ENCODE peak calls at places on chromosomes 5 and 9, in six cellular contexts. One of them, this sample, is unnamed.

GRCh38 chr5:61357745-61358144 is 25.7 kb downstream of the ZSWIM6 start:
- DNase-seq in breast epithelium: no peak
- DNase-seq in H1: no peak
- DNase-seq in K562: peak; percentile 11
- DNase-seq in suprapubic skin: no peak
- DNase-seq in sigmoid colon: no peak
- DNase-seq in this sample: no peak

GRCh38 chr5:21919417-21920022 is 933.6 kb downstream of the CDH12 start:
- DNase-seq in breast epithelium: no peak
- DNase-seq in sigmoid colon: no peak
- DNase-seq in suprapubic skin: no peak
- DNase-seq in K562: peak; percentile 12
- DNase-seq in H1: no peak
- DNase-seq in this sample: no peak

GRCh38 chr9:78786794-78787193 is 489.9 kb downstream of the PSAT1 start:
- DNase-seq in breast epithelium: no peak
- DNase-seq in K562: no peak
- DNase-seq in H1: no peak
- DNase-seq in sigmoid colon: no peak
- DNase-seq in suprapubic skin: no peak
- DNase-seq in this sample: no peak

GRCh38 chr9:34267660-34268059 is 61.4 kb downstream of the KIF24 start:
- DNase-seq in breast epithelium: no peak
- DNase-seq in K562: no peak
- DNase-seq in sigmoid colon: no peak
- DNase-seq in H1: no peak
- DNase-seq in suprapubic skin: no peak
- DNase-seq in this sample: no peak

GRCh38 chr5:174707671-174708070 is 16.7 kb upstream of the MSX2 start:
- DNase-seq in sigmoid colon: peak; percentile 25
- DNase-seq in suprapubic skin: no peak
- DNase-seq in H1: no peak
- DNase-seq in K562: no peak
- DNase-seq in breast epithelium: no peak
- DNase-seq in this sample: no peak

GRCh38 chr5:116084231-116084630 is 594 bp upstream of the COMMD10 start:
- DNase-seq in H1: no peak
- DNase-seq in K562: peak; percentile 64
- DNase-seq in breast epithelium: no peak
- DNase-seq in sigmoid colon: no peak
- DNase-seq in suprapubic skin: no peak
- DNase-seq in this sample: no peak

GRCh38 chr5:126363658-126364057 is 59.6 kb upstream of the GRAMD2B start:
- DNase-seq in suprapubic skin: no peak
- DNase-seq in H1: no peak
- DNase-seq in breast epithelium: no peak
- DNase-seq in K562: no peak
- DNase-seq in sigmoid colon: no peak
- DNase-seq in this sample: no peak

GRCh38 chr5:56479701-56480304 is 246.7 kb upstream of the ANKRD55 start:
- DNase-seq in sigmoid colon: no peak
- DNase-seq in H1: no peak
- DNase-seq in breast epithelium: no peak
- DNase-seq in suprapubic skin: no peak
- DNase-seq in K562: no peak
- DNase-seq in this sample: no peak

GRCh38 chr9:98097836-98098235 is 21.2 kb downstream of the TRIM14 start:
- DNase-seq in sigmoid colon: no peak
- DNase-seq in breast epithelium: peak; percentile 67
- DNase-seq in K562: no peak
- DNase-seq in suprapubic skin: peak; percentile 72
- DNase-seq in H1: no peak
- DNase-seq in this sample: no peak

GRCh38 chr9:8268216-8268878 is 468.8 kb upstream of the DMAC1 start:
- DNase-seq in sigmoid colon: no peak
- DNase-seq in suprapubic skin: no peak
- DNase-seq in K562: no peak
- DNase-seq in breast epithelium: no peak
- DNase-seq in H1: no peak
- DNase-seq in this sample: no peak

GRCh38 chr9:93187574-93187973 is 3.6 kb downstream of the WNK2 start:
- DNase-seq in K562: no peak
- DNase-seq in breast epithelium: no peak
- DNase-seq in sigmoid colon: no peak
- DNase-seq in suprapubic skin: no peak
- DNase-seq in H1: no peak
- DNase-seq in this sample: no peak

GRCh38 chr5:56112526-56113121 is 117.9 kb upstream of the IL6ST start:
- DNase-seq in sigmoid colon: no peak
- DNase-seq in suprapubic skin: no peak
- DNase-seq in breast epithelium: no peak
- DNase-seq in K562: no peak
- DNase-seq in H1: no peak
- DNase-seq in this sample: no peak

GRCh38 chr5:72040513-72040912 is 66.8 kb upstream of the MAP1B start:
- DNase-seq in sigmoid colon: no peak
- DNase-seq in suprapubic skin: no peak
- DNase-seq in H1: no peak
- DNase-seq in breast epithelium: no peak
- DNase-seq in K562: no peak
- DNase-seq in this sample: no peak

GRCh38 chr5:124736111-124736813 is 10.2 kb downstream of the ZNF608 start:
- DNase-seq in suprapubic skin: no peak
- DNase-seq in K562: no peak
- DNase-seq in sigmoid colon: no peak
- DNase-seq in H1: no peak
- DNase-seq in breast epithelium: no peak
- DNase-seq in this sample: no peak

GRCh38 chr5:79109527-79110492 is 1.8 kb upstream of the BHMT start:
- DNase-seq in sigmoid colon: no peak
- DNase-seq in H1: no peak
- DNase-seq in breast epithelium: no peak
- DNase-seq in suprapubic skin: no peak
- DNase-seq in K562: peak; percentile 45
- DNase-seq in this sample: no peak

GRCh38 chr9:137114613-137115393 is at the start of gene DPP7:
- DNase-seq in breast epithelium: peak; percentile 42
- DNase-seq in H1: no peak
- DNase-seq in K562: peak; percentile 91
- DNase-seq in suprapubic skin: no peak
- DNase-seq in sigmoid colon: peak; percentile 87
- DNase-seq in this sample: no peak

GRCh38 chr9:84154320-84154719 is 173.7 kb downstream of the RMI1 start:
- DNase-seq in K562: no peak
- DNase-seq in sigmoid colon: no peak
- DNase-seq in H1: no peak
- DNase-seq in breast epithelium: no peak
- DNase-seq in suprapubic skin: no peak
- DNase-seq in this sample: no peak

GRCh38 chr9:106421772-106422171 is 441.2 kb upstream of the ZNF462 start:
- DNase-seq in suprapubic skin: no peak
- DNase-seq in breast epithelium: no peak
- DNase-seq in H1: no peak
- DNase-seq in K562: no peak
- DNase-seq in sigmoid colon: no peak
- DNase-seq in this sample: no peak

GRCh38 chr5:16480144-16480543 is 14.5 kb upstream of the ZNF622 start:
- DNase-seq in H1: no peak
- DNase-seq in sigmoid colon: no peak
- DNase-seq in suprapubic skin: no peak
- DNase-seq in K562: no peak
- DNase-seq in breast epithelium: no peak
- DNase-seq in this sample: no peak

GRCh38 chr9:103707181-103707580 is 386.9 kb upstream of the SMC2 start:
- DNase-seq in K562: no peak
- DNase-seq in suprapubic skin: no peak
- DNase-seq in H1: no peak
- DNase-seq in breast epithelium: no peak
- DNase-seq in sigmoid colon: no peak
- DNase-seq in this sample: no peak

GRCh38 chr9:16343249-16344237 is 526.9 kb downstream of the BNC2 start:
- DNase-seq in sigmoid colon: no peak
- DNase-seq in K562: no peak
- DNase-seq in breast epithelium: no peak
- DNase-seq in suprapubic skin: no peak
- DNase-seq in H1: no peak
- DNase-seq in this sample: no peak

GRCh38 chr9:107523539-107523938 is 34.0 kb upstream of the KLF4 start:
- DNase-seq in K562: no peak
- DNase-seq in H1: no peak
- DNase-seq in breast epithelium: no peak
- DNase-seq in suprapubic skin: no peak
- DNase-seq in sigmoid colon: no peak
- DNase-seq in this sample: no peak

GRCh38 chr9:76576344-76576743 is 117.4 kb downstream of the GCNT1 start:
- DNase-seq in suprapubic skin: no peak
- DNase-seq in sigmoid colon: peak; percentile 68
- DNase-seq in breast epithelium: no peak
- DNase-seq in H1: peak; percentile 9
- DNase-seq in K562: no peak
- DNase-seq in this sample: no peak

GRCh38 chr9:130601100-130601499 is 21.7 kb downstream of the FUBP3 start:
- DNase-seq in H1: no peak
- DNase-seq in sigmoid colon: no peak
- DNase-seq in suprapubic skin: no peak
- DNase-seq in breast epithelium: no peak
- DNase-seq in K562: no peak
- DNase-seq in this sample: no peak

GRCh38 chr5:99105216-99105615 is 176.4 kb upstream of the CHD1 start:
- DNase-seq in breast epithelium: no peak
- DNase-seq in K562: no peak
- DNase-seq in sigmoid colon: no peak
- DNase-seq in H1: no peak
- DNase-seq in suprapubic skin: no peak
- DNase-seq in this sample: no peak

GRCh38 chr5:39014544-39014943 is 59.7 kb downstream of the RICTOR start:
- DNase-seq in suprapubic skin: no peak
- DNase-seq in K562: no peak
- DNase-seq in breast epithelium: no peak
- DNase-seq in H1: no peak
- DNase-seq in sigmoid colon: no peak
- DNase-seq in this sample: no peak

GRCh38 chr9:115117999-115118470 is at the start of gene TNC:
- DNase-seq in sigmoid colon: peak; percentile 94
- DNase-seq in suprapubic skin: no peak
- DNase-seq in H1: no peak
- DNase-seq in K562: no peak
- DNase-seq in breast epithelium: peak; percentile 57
- DNase-seq in this sample: no peak

GRCh38 chr5:24225051-24225450 is 419.7 kb downstream of the CDH10 start:
- DNase-seq in suprapubic skin: no peak
- DNase-seq in breast epithelium: no peak
- DNase-seq in K562: no peak
- DNase-seq in sigmoid colon: no peak
- DNase-seq in H1: no peak
- DNase-seq in this sample: no peak

GRCh38 chr9:123002754-123003153 is 30.7 kb upstream of the GPR21 start:
- DNase-seq in suprapubic skin: no peak
- DNase-seq in H1: no peak
- DNase-seq in K562: no peak
- DNase-seq in sigmoid colon: no peak
- DNase-seq in breast epithelium: no peak
- DNase-seq in this sample: no peak

GRCh38 chr5:103525366-103525765 is 37.2 kb downstream of the NUDT12 start:
- DNase-seq in sigmoid colon: no peak
- DNase-seq in suprapubic skin: no peak
- DNase-seq in breast epithelium: no peak
- DNase-seq in K562: no peak
- DNase-seq in H1: no peak
- DNase-seq in this sample: no peak

GRCh38 chr5:67493676-67494075 is 297.1 kb upstream of the CD180 start:
- DNase-seq in K562: peak; percentile 27
- DNase-seq in breast epithelium: no peak
- DNase-seq in sigmoid colon: no peak
- DNase-seq in H1: no peak
- DNase-seq in suprapubic skin: no peak
- DNase-seq in this sample: no peak

GRCh38 chr5:109938453-109938852 is 248.7 kb downstream of the MAN2A1 start:
- DNase-seq in breast epithelium: no peak
- DNase-seq in H1: no peak
- DNase-seq in K562: no peak
- DNase-seq in sigmoid colon: no peak
- DNase-seq in suprapubic skin: no peak
- DNase-seq in this sample: no peak
- H3K4me1 ChIP-seq in breast epithelium: no peaks in the 10 kb centered on the region
- H3K4me1 ChIP-seq in H1: no peaks in the 10 kb centered on the region
- H3K4me1 ChIP-seq in K562: no peaks in the 10 kb centered on the region
- H3K4me1 ChIP-seq in sigmoid colon: peaks cover 9% of the 10 kb centered on the region
- H3K4me1 ChIP-seq in suprapubic skin: no peaks in the 10 kb centered on the region
- H3K4me1 ChIP-seq in this sample: no peaks in the 10 kb centered on the region

GRCh38 chr9:133995012-133995896 is 3.1 kb upstream of the VAV2 start:
- DNase-seq in breast epithelium: no peak
- DNase-seq in H1: no peak
- DNase-seq in suprapubic skin: no peak
- DNase-seq in sigmoid colon: no peak
- DNase-seq in K562: no peak
- DNase-seq in this sample: no peak
- TF ChIP-seq POLR2A in breast epithelium: no peak
- TF ChIP-seq POLR2A in H1: no peak
- TF ChIP-seq POLR2A in suprapubic skin: no peak
- TF ChIP-seq POLR2A in sigmoid colon: no peak
- TF ChIP-seq POLR2A in K562: no peak
- TF ChIP-seq POLR2A in this sample: no peak

GRCh38 chr9:131734165-131734610 is 5.7 kb downstream of the RAPGEF1 start:
- DNase-seq in H1: no peak
- DNase-seq in K562: no peak
- DNase-seq in breast epithelium: peak; percentile 55
- DNase-seq in suprapubic skin: no peak
- DNase-seq in sigmoid colon: no peak
- DNase-seq in this sample: no peak
- TF ChIP-seq POLR2AphosphoS5 in H1: no peak
- TF ChIP-seq POLR2AphosphoS5 in K562: no peak
- TF ChIP-seq POLR2AphosphoS5 in breast epithelium: no peak
- TF ChIP-seq POLR2AphosphoS5 in suprapubic skin: no peak
- TF ChIP-seq POLR2AphosphoS5 in sigmoid colon: no peak
- TF ChIP-seq POLR2AphosphoS5 in this sample: no peak

GRCh38 chr5:141867139-141867538 is 11.1 kb downstream of the PCDH1 start:
- DNase-seq in suprapubic skin: no peak
- DNase-seq in H1: no peak
- DNase-seq in sigmoid colon: no peak
- DNase-seq in K562: no peak
- DNase-seq in breast epithelium: no peak
- DNase-seq in this sample: no peak
- H3K4me1 ChIP-seq in suprapubic skin: peaks cover 77% of the 10 kb centered on the region
- H3K4me1 ChIP-seq in H1: peaks cover 20% of the 10 kb centered on the region
- H3K4me1 ChIP-seq in sigmoid colon: no peaks in the 10 kb centered on the region
- H3K4me1 ChIP-seq in K562: no peaks in the 10 kb centered on the region
- H3K4me1 ChIP-seq in breast epithelium: peaks cover 30% of the 10 kb centered on the region
- H3K4me1 ChIP-seq in this sample: peaks cover 21% of the 10 kb centered on the region